ENCODE peak calls at places on chromosomes 5 and 9, in nine cellular contexts. F is activated naive CD8-positive, alpha-beta T cell treated with anti-CD3 and anti-CD28 coated beads, Interleukin-2, amount 50 U/mL, for 24 hours; D is stimulated activated naive B cell treated with anti-CD40 and anti-IgM and Interleukin-4, amounts not matched to agents 10 μg/mL and 1 μg/mL and 100 μg/mL, for 72 hours; N is stimulated activated effector memory CD8-positive, alpha-beta T cell treated with anti-CD3 and anti-CD28 coated beads, Interleukin-12 subunit alpha, Interleukin-12 subunit beta, amount 100 ng/mL, for 72 hours; Q is right lobe of liver; H is activated CD8-positive, alpha-beta T cell treated with anti-CD3 and anti-CD28 coated beads, Interleukin-2, amount 10 ng/mL, durations not matched to agents 7 days and 5 days; A is A549; Z is pancreas; Y is naive thymus-derived CD4-positive, alpha-beta T cell. J is an unnamed sample.

GRCh38 chr9:37675661-37676060 is 24.9 kb downstream of the FRMPD1 start:
- ATAC-seq in D (no peak), A (no peak), H (no peak), Q (no peak), F (no peak), Z (no peak), N (no peak), Y (no peak), J (no peak)

GRCh38 chr5:53403758-53404157 is 76.7 kb upstream of the FST start:
- ATAC-seq in H (no peak), N (no peak), Z (no peak), D (no peak), Y (no peak), A (no peak), F (no peak), Q (no peak), J (no peak)

GRCh38 chr5:178330791-178331404 is 98.3 kb upstream of the PHYKPL start:
- ATAC-seq in Z (peak; percentile 3), A (no peak), N (no peak), F (peak; percentile 55), H (peak; percentile 93), Y (no peak), Q (peak; percentile 24), D (peak; percentile 35), J (no peak)

GRCh38 chr9:94668424-94668916 is 29.2 kb upstream of the FBP1 start:
- ATAC-seq in H (no peak), D (no peak), Q (no peak), Y (no peak), F (no peak), A (peak; percentile 45), N (no peak), Z (peak; percentile 2), J (no peak)

GRCh38 chr5:151805414-151806225 is 33.9 kb downstream of the G3BP1 start:
- ATAC-seq in F (no peak), Y (no peak), A (no peak), N (peak; percentile 24), Z (peak; percentile 44), D (peak; percentile 77), H (no peak), Q (no peak), J (peak; percentile 44)

GRCh38 chr5:173213236-173213933 is 21.6 kb downstream of the NKX2-5 start:
- ATAC-seq in Y (no peak), Z (no peak), F (no peak), Q (no peak), A (no peak), H (no peak), N (no peak), D (no peak), J (no peak)

GRCh38 chr9:124110307-124110915 is 98.8 kb downstream of the LHX2 start:
- ATAC-seq in Q (peak; percentile 85), A (peak; percentile 77), F (no peak), Z (peak; percentile 82), H (peak; percentile 71), D (peak; percentile 55), Y (peak; percentile 60), N (no peak), J (no peak)

GRCh38 chr5:39240750-39241149 is 21.4 kb upstream of the FYB1 start:
- ATAC-seq in D (no peak), A (no peak), N (no peak), H (no peak), Y (no peak), F (no peak), Q (no peak), Z (no peak), J (no peak)

GRCh38 chr9:123922911-123923310 is 7.0 kb downstream of the DENND1A start:
- ATAC-seq in N (no peak), F (no peak), Y (no peak), D (no peak), Z (no peak), H (no peak), A (peak; percentile 33), Q (peak; percentile 48), J (no peak)

GRCh38 chr5:133942589-133943474 is 25.6 kb downstream of the C5orf15 start:
- ATAC-seq in Z (peak; percentile 48), H (no peak), A (no peak), D (no peak), N (no peak), Q (peak; percentile 81), F (no peak), Y (no peak), J (no peak)

GRCh38 chr9:18673179-18673578 is 199.2 kb downstream of the ADAMTSL1 start:
- ATAC-seq in N (no peak), Z (no peak), Q (no peak), Y (no peak), H (no peak), A (no peak), D (no peak), F (no peak), J (no peak)

GRCh38 chr9:133605446-133605845 is 3.7 kb downstream of the FAM163B start:
- ATAC-seq in Q (no peak), Y (no peak), N (no peak), H (no peak), F (no peak), A (no peak), Z (no peak), D (no peak), J (no peak)

GRCh38 chr9:76643399-76644117 is 120.7 kb upstream of the PCA3 start:
- ATAC-seq in Q (peak; percentile 63), A (no peak), N (no peak), H (no peak), Y (peak; percentile 60), Z (no peak), F (no peak), D (peak; percentile 98), J (no peak)

GRCh38 chr9:69758981-69759477 is 782 bp downstream of the PTAR1 start:
- ATAC-seq in N (no peak), Z (no peak), D (no peak), H (peak; percentile 9), Q (peak; percentile 3), Y (no peak), A (peak; percentile 34), F (no peak), J (no peak)

GRCh38 chr9:127904888-127905728 is 5.7 kb upstream of the ST6GALNAC6 start:
- ATAC-seq in D (peak; percentile 47), Z (no peak), A (peak; percentile 22), H (peak; percentile 51), F (peak; percentile 67), N (peak; percentile 70), Y (peak; percentile 57), Q (peak; percentile 11), J (peak; percentile 68)

GRCh38 chr5:128436825-128437224 is 101.2 kb downstream of the FBN2 start:
- ATAC-seq in A (peak; percentile 96), N (no peak), H (no peak), F (no peak), D (no peak), Z (no peak), Y (no peak), Q (no peak), J (no peak)

J was measured in activated T-helper 17 cell treated with anti-CD3 and anti-CD28 coated beads, Interleukin-2, amount 50 U/mL, for 72 hours.